ENCODE peak calls at places on chromosomes 11 and 22, in five cellular contexts. One of them, this sample, is unnamed.
A peak's percentile ranks its signal among the peaks of the same experiment; 100 is the strongest.

GRCh38 chr11:111347723-111348115 is 31.4 kb downstream of the POU2AF1 start:
- DNase-seq in cardiac fibroblast: peak; percentile 52
- DNase-seq in sigmoid colon: no peak
- DNase-seq in endothelial cell: no peak
- DNase-seq in fibroblast of mammary gland: peak; percentile 93
- DNase-seq in this sample: no peak

GRCh38 chr11:22684082-22684481 is 17.7 kb downstream of the GAS2 start:
- DNase-seq in cardiac fibroblast: no peak
- DNase-seq in sigmoid colon: no peak
- DNase-seq in endothelial cell: no peak
- DNase-seq in fibroblast of mammary gland: no peak
- DNase-seq in this sample: no peak

GRCh38 chr11:1202154-1202775 is 20.6 kb upstream of the MUC5B start:
- DNase-seq in cardiac fibroblast: no peak
- DNase-seq in sigmoid colon: peak; percentile 63
- DNase-seq in endothelial cell: peak; percentile 14
- DNase-seq in fibroblast of mammary gland: no peak
- DNase-seq in this sample: no peak

GRCh38 chr11:36622431-36623136 is 24.5 kb upstream of the RAG2 start:
- DNase-seq in cardiac fibroblast: peak; percentile 44
- DNase-seq in sigmoid colon: no peak
- DNase-seq in endothelial cell: no peak
- DNase-seq in fibroblast of mammary gland: peak; percentile 21
- DNase-seq in this sample: no peak

GRCh38 chr22:21759631-21760030 is 24.0 kb upstream of the YPEL1 start:
- DNase-seq in cardiac fibroblast: no peak
- DNase-seq in sigmoid colon: no peak
- DNase-seq in endothelial cell: no peak
- DNase-seq in fibroblast of mammary gland: no peak
- DNase-seq in this sample: no peak

GRCh38 chr22:20116951-20117645 is at the start of gene TRMT2A:
- DNase-seq in cardiac fibroblast: peak; percentile 99
- DNase-seq in sigmoid colon: peak; percentile 99
- DNase-seq in endothelial cell: peak; percentile 99
- DNase-seq in fibroblast of mammary gland: peak; percentile 97
- DNase-seq in this sample: peak; percentile 99

GRCh38 chr22:42697542-42698013 is 23.1 kb downstream of the A4GALT start:
- DNase-seq in cardiac fibroblast: peak; percentile 89
- DNase-seq in sigmoid colon: peak; percentile 97
- DNase-seq in endothelial cell: no peak
- DNase-seq in fibroblast of mammary gland: peak; percentile 88
- DNase-seq in this sample: no peak

GRCh38 chr11:94152678-94153065 is 24.0 kb downstream of the PANX1 start:
- DNase-seq in cardiac fibroblast: no peak
- DNase-seq in sigmoid colon: no peak
- DNase-seq in endothelial cell: no peak
- DNase-seq in fibroblast of mammary gland: no peak
- DNase-seq in this sample: no peak

GRCh38 chr11:3083321-3083720 is 26.1 kb upstream of the CARS1 start:
- DNase-seq in cardiac fibroblast: no peak
- DNase-seq in sigmoid colon: no peak
- DNase-seq in endothelial cell: no peak
- DNase-seq in fibroblast of mammary gland: no peak
- DNase-seq in this sample: no peak

GRCh38 chr22:43828711-43829447 is 16.8 kb upstream of the EFCAB6 start:
- DNase-seq in cardiac fibroblast: peak; percentile 66
- DNase-seq in sigmoid colon: peak; percentile 86
- DNase-seq in endothelial cell: no peak
- DNase-seq in fibroblast of mammary gland: peak; percentile 87
- DNase-seq in this sample: no peak

GRCh38 chr11:3041699-3042098 is 15.5 kb downstream of the CARS1 start:
- DNase-seq in cardiac fibroblast: no peak
- DNase-seq in sigmoid colon: no peak
- DNase-seq in endothelial cell: no peak
- DNase-seq in fibroblast of mammary gland: no peak
- DNase-seq in this sample: no peak

GRCh38 chr22:19110064-19110458 is 12.2 kb downstream of the DGCR2 start:
- DNase-seq in cardiac fibroblast: no peak
- DNase-seq in sigmoid colon: no peak
- DNase-seq in endothelial cell: no peak
- DNase-seq in fibroblast of mammary gland: no peak
- DNase-seq in this sample: no peak

GRCh38 chr22:31954535-31955326 is 10.4 kb downstream of the YWHAH start:
- DNase-seq in cardiac fibroblast: peak; percentile 51
- DNase-seq in sigmoid colon: no peak
- DNase-seq in endothelial cell: no peak
- DNase-seq in fibroblast of mammary gland: peak; percentile 77
- DNase-seq in this sample: no peak

GRCh38 chr11:120554771-120555432 is 43.4 kb downstream of the GRIK4 start:
- DNase-seq in cardiac fibroblast: no peak
- DNase-seq in sigmoid colon: no peak
- DNase-seq in endothelial cell: no peak
- DNase-seq in fibroblast of mammary gland: no peak
- DNase-seq in this sample: no peak

GRCh38 chr11:75261902-75262361 is 21.4 kb downstream of the TPBGL start:
- DNase-seq in cardiac fibroblast: no peak
- DNase-seq in sigmoid colon: peak; percentile 52
- DNase-seq in endothelial cell: no peak
- DNase-seq in fibroblast of mammary gland: no peak
- DNase-seq in this sample: no peak

DNA sequence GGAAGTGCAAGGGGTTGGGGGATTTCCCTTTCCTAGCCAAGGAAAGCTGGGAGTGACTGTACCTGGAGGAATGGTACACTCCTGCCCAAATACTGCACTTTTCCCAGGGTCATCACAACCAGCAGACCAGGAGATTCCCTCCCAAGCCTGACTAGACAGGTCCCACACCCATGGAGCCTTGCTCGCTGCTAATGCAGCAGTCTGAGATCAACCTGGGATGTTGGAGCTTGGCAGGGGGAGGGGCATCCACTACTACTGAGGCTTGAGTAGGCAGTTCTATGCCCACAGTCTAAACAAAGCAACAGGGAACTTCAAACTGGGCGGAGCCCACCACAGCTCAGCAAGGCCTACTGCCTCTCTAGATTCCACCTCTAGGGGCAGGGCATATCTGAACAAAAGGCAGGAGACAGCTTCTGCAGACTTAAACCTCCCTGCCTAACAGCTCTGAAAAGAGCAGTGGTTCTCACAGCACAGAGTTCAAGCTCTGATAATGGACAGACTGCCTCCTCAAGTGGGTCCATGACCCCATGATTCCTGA is 58.5 kb downstream of the SLC22A9 start:
- DNase-seq in cardiac fibroblast: no peak
- DNase-seq in sigmoid colon: no peak
- DNase-seq in endothelial cell: no peak
- DNase-seq in fibroblast of mammary gland: no peak
- DNase-seq in this sample: no peak
- TF ChIP-seq CTCF in cardiac fibroblast: no peak
- TF ChIP-seq CTCF in sigmoid colon: no peak
- TF ChIP-seq CTCF in endothelial cell: no peak
- TF ChIP-seq CTCF in fibroblast of mammary gland: no peak
- TF ChIP-seq CTCF in this sample: no peak

GRCh38 chr11:11440149-11440548 is 87.1 kb upstream of the CSNK2A3 start:
- DNase-seq in cardiac fibroblast: no peak
- DNase-seq in sigmoid colon: no peak
- DNase-seq in endothelial cell: no peak
- DNase-seq in fibroblast of mammary gland: no peak
- DNase-seq in this sample: no peak

GRCh38 chr11:11430431-11430830 is 77.4 kb upstream of the CSNK2A3 start:
- DNase-seq in cardiac fibroblast: no peak
- DNase-seq in sigmoid colon: no peak
- DNase-seq in endothelial cell: no peak
- DNase-seq in fibroblast of mammary gland: no peak
- DNase-seq in this sample: no peak

GRCh38 chr11:11436715-11437313 is 83.8 kb upstream of the CSNK2A3 start:
- DNase-seq in cardiac fibroblast: no peak
- DNase-seq in sigmoid colon: no peak
- DNase-seq in endothelial cell: no peak
- DNase-seq in fibroblast of mammary gland: no peak
- DNase-seq in this sample: no peak

GRCh38 chr11:11432621-11433319 is 79.7 kb upstream of the CSNK2A3 start:
- DNase-seq in cardiac fibroblast: no peak
- DNase-seq in sigmoid colon: no peak
- DNase-seq in endothelial cell: no peak
- DNase-seq in fibroblast of mammary gland: no peak
- DNase-seq in this sample: no peak

GRCh38 chr11:11435673-11436072 is 82.6 kb upstream of the CSNK2A3 start:
- DNase-seq in cardiac fibroblast: no peak
- DNase-seq in sigmoid colon: no peak
- DNase-seq in endothelial cell: no peak
- DNase-seq in fibroblast of mammary gland: no peak
- DNase-seq in this sample: no peak
- TF ChIP-seq CTCF in cardiac fibroblast: no peak
- TF ChIP-seq CTCF in sigmoid colon: no peak
- TF ChIP-seq CTCF in endothelial cell: no peak
- TF ChIP-seq CTCF in fibroblast of mammary gland: no peak
- TF ChIP-seq CTCF in this sample: no peak

GRCh38 chr22:47839586-47840245 is 1077.3 kb downstream of the TBC1D22A start:
- DNase-seq in cardiac fibroblast: no peak
- DNase-seq in sigmoid colon: no peak
- DNase-seq in endothelial cell: no peak
- DNase-seq in fibroblast of mammary gland: no peak
- DNase-seq in this sample: no peak
- TF ChIP-seq CTCF in cardiac fibroblast: no peak
- TF ChIP-seq CTCF in sigmoid colon: no peak
- TF ChIP-seq CTCF in endothelial cell: no peak
- TF ChIP-seq CTCF in fibroblast of mammary gland: no peak
- TF ChIP-seq CTCF in this sample: no peak

GRCh38 chr11:118804094-118804493 is 13.1 kb upstream of the DDX6 start:
- DNase-seq in cardiac fibroblast: no peak
- DNase-seq in sigmoid colon: no peak
- DNase-seq in endothelial cell: no peak
- DNase-seq in fibroblast of mammary gland: no peak
- DNase-seq in this sample: no peak

GRCh38 chr11:118797510-118797909 is 6.5 kb upstream of the DDX6 start:
- DNase-seq in cardiac fibroblast: no peak
- DNase-seq in sigmoid colon: no peak
- DNase-seq in endothelial cell: no peak
- DNase-seq in fibroblast of mammary gland: no peak
- DNase-seq in this sample: no peak

GRCh38 chr11:118799372-118799771 is 8.4 kb upstream of the DDX6 start:
- DNase-seq in cardiac fibroblast: no peak
- DNase-seq in sigmoid colon: no peak
- DNase-seq in endothelial cell: no peak
- DNase-seq in fibroblast of mammary gland: no peak
- DNase-seq in this sample: no peak
- TF ChIP-seq CTCF in cardiac fibroblast: no peak
- TF ChIP-seq CTCF in sigmoid colon: no peak
- TF ChIP-seq CTCF in endothelial cell: no peak
- TF ChIP-seq CTCF in fibroblast of mammary gland: no peak
- TF ChIP-seq CTCF in this sample: no peak

GRCh38 chr11:113850188-113850587 is 25.2 kb downstream of the USP28 start:
- DNase-seq in cardiac fibroblast: no peak
- DNase-seq in sigmoid colon: no peak
- DNase-seq in endothelial cell: no peak
- DNase-seq in fibroblast of mammary gland: no peak
- DNase-seq in this sample: no peak

GRCh38 chr11:113859665-113860064 is 15.7 kb downstream of the USP28 start:
- DNase-seq in cardiac fibroblast: no peak
- DNase-seq in sigmoid colon: no peak
- DNase-seq in endothelial cell: no peak
- DNase-seq in fibroblast of mammary gland: no peak
- DNase-seq in this sample: no peak

GRCh38 chr11:113856966-113857759 is 18.2 kb downstream of the USP28 start:
- DNase-seq in cardiac fibroblast: no peak
- DNase-seq in sigmoid colon: no peak
- DNase-seq in endothelial cell: no peak
- DNase-seq in fibroblast of mammary gland: no peak
- DNase-seq in this sample: no peak

GRCh38 chr11:113855803-113856202 is 19.6 kb downstream of the USP28 start:
- DNase-seq in cardiac fibroblast: no peak
- DNase-seq in sigmoid colon: no peak
- DNase-seq in endothelial cell: no peak
- DNase-seq in fibroblast of mammary gland: no peak
- DNase-seq in this sample: no peak
- TF ChIP-seq CTCF in cardiac fibroblast: no peak
- TF ChIP-seq CTCF in sigmoid colon: no peak
- TF ChIP-seq CTCF in endothelial cell: no peak
- TF ChIP-seq CTCF in fibroblast of mammary gland: no peak
- TF ChIP-seq CTCF in this sample: no peak

DNA sequence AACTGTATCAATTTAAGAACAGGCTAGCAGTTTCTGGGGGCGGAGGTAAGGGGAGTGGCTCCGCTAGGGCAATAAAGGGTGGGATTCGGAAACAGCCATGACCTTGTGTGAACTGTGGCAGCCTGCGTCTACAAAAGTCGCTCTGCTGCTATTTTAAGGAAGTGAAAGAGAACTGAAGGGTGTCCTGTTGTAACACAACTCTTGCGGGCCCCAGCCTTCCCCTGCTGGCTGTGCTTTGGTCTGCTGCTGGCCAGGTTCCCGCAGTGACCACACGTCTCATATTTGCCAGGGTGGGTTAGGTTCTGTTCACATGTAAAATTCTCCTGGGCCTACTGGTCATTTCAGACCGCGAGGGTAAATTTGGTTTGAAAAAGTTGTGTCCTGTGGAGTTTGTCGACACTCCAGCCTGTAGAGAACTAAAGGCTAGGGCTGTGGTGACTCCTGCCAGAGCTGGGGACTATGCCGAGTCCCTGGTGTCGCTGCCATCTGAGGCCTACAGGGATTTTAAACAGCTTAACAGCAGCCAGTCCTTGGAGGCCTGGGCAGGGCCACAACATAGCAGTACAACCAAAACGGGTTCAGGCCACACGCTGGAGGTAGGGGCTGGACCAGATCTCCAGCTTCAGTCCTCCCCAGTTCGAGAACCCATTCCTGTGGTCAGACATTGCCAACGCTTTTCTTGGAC is 1.1 kb upstream of the PPFIBP2 start:
- DNase-seq in cardiac fibroblast: peak; percentile 42
- DNase-seq in sigmoid colon: peak; percentile 89
- DNase-seq in endothelial cell: peak; percentile 14
- DNase-seq in fibroblast of mammary gland: peak; percentile 43
- DNase-seq in this sample: no peak
- TF ChIP-seq CTCF in cardiac fibroblast: peak; percentile 3
- TF ChIP-seq CTCF in sigmoid colon: no peak
- TF ChIP-seq CTCF in endothelial cell: no peak
- TF ChIP-seq CTCF in fibroblast of mammary gland: no peak
- TF ChIP-seq CTCF in this sample: no peak

DNA sequence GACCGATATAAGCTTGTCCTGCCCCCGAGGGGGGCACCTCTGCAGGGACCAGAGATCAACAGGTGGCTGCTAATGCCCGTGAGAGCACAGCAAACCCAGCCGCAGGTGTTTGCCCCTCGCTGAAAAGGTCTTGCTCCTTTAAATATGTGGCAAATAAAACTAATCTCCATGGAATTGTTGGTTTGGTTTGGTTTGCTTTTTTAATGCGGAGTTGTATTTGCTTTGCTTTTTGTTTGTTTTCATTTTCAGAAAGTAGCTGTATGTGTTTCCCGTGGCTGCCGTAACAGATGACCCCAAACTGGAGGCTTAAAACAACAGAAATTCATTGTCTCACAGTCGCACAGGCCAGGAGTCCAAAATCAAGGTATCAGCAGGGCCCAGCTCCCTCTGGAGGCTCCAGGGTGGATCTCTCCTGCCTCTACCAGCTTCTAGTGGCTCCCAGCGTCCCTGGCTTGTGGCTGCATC is 93.0 kb downstream of the CELSR1 start:
- DNase-seq in cardiac fibroblast: no peak
- DNase-seq in sigmoid colon: no peak
- DNase-seq in endothelial cell: no peak
- DNase-seq in fibroblast of mammary gland: no peak
- DNase-seq in this sample: no peak
- TF ChIP-seq CTCF in cardiac fibroblast: no peak
- TF ChIP-seq CTCF in sigmoid colon: no peak
- TF ChIP-seq CTCF in endothelial cell: no peak
- TF ChIP-seq CTCF in fibroblast of mammary gland: no peak
- TF ChIP-seq CTCF in this sample: no peak

GRCh38 chr11:76632492-76632891 is 38.1 kb downstream of the LRRC32 start:
- DNase-seq in cardiac fibroblast: no peak
- DNase-seq in sigmoid colon: no peak
- DNase-seq in endothelial cell: no peak
- DNase-seq in fibroblast of mammary gland: no peak
- DNase-seq in this sample: no peak
- TF ChIP-seq CTCF in cardiac fibroblast: no peak
- TF ChIP-seq CTCF in sigmoid colon: no peak
- TF ChIP-seq CTCF in endothelial cell: no peak
- TF ChIP-seq CTCF in fibroblast of mammary gland: no peak
- TF ChIP-seq CTCF in this sample: no peak